ENCODE peak calls at places on chromosome 6, in six cellular contexts. W, M, J, D, S and G are unnamed samples.

GRCh38 chr6:106334646-106335448 is 9.3 kb upstream of the ATG5 start:
- DNase-seq in W (peak; percentile 64), M (peak; percentile 68), J (peak; percentile 80), D (peak; percentile 34), S (no peak), G (peak; percentile 31)

GRCh38 chr6:161890959-161891358 is 617.1 kb upstream of the AGPAT4 start:
- DNase-seq in W (no peak), M (no peak), J (no peak), D (no peak), S (no peak), G (no peak)

GRCh38 chr6:44489912-44490604 is 102.6 kb downstream of the CDC5L start:
- DNase-seq in W (peak; percentile 96), M (no peak), J (no peak), D (peak; percentile 99), S (no peak), G (no peak)

GRCh38 chr6:444653-445275 is 53.2 kb downstream of the IRF4 start:
- DNase-seq in W (no peak), M (no peak), J (no peak), D (no peak), S (no peak), G (no peak)

GRCh38 chr6:56775498-56776166 is 132.9 kb upstream of the DST start:
- DNase-seq in W (no peak), M (no peak), J (peak; percentile 78), D (no peak), S (no peak), G (no peak)

GRCh38 chr6:26270903-26271639 is 93.9 kb upstream of the BTN3A2 start:
- DNase-seq in W (no peak), M (no peak), J (peak; percentile 93), D (peak; percentile 86), S (no peak), G (peak; percentile 91)

GRCh38 chr6:3905853-3906190 is 56.6 kb downstream of the FAM50B start:
- DNase-seq in W (no peak), M (no peak), J (peak; percentile 70), D (no peak), S (no peak), G (no peak)

GRCh38 chr6:20877008-20877937 is 343.0 kb downstream of the CDKAL1 start:
- DNase-seq in W (peak; percentile 98), M (peak; percentile 37), J (no peak), D (peak; percentile 97), S (peak; percentile 80), G (peak; percentile 32)

GRCh38 chr6:44224154-44224977 is 971 bp downstream of the SLC29A1 start:
- DNase-seq in W (peak; percentile 44), M (peak; percentile 57), J (no peak), D (peak; percentile 15), S (no peak), G (no peak)

GRCh38 chr6:72552938-72553337 is 68.9 kb upstream of the KCNQ5 start:
- DNase-seq in W (peak; percentile 88), M (peak; percentile 60), J (no peak), D (peak; percentile 49), S (peak; percentile 53), G (no peak)
- H3K9ac ChIP-seq in W (peak overlapping the region; percentile 80), M (no peak overlapping the region), J (no peak overlapping the region), D (no peak overlapping the region), S (peak overlapping the region; percentile 39), G (no peak overlapping the region)

DNA sequence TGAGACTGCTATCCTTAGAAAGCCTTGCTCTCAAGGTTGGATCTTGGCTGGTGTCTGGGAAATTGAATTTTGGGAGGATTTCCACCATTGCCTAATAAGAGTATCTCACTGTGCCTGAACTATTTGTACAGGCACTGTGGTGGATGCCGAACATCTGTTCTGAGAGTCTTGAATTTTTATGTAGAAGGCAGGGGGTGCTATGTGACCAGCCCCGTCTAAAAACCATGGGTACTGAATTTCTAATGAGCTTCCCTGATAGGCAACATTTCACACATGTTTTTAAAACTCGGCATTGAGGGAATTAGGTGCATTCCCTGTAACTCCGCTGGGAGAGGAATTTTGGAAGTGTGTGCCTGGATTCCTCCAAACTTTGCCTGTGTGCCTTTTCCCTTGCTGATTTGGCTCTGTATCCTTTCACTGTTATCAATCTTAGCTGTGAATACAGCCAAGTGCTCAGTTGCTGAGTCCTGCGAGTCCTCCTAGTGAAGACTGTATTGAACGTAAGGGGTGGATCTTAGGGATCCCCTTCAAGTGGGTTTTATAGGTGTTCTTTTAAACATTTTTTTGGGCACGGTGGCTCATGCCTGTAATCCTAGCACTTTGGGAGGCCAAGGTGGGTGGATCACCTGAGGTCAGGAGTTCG is 27.6 kb upstream of the SCAF8 start:
- DNase-seq in W (peak; percentile 5), M (peak; percentile 30), J (peak; percentile 48), D (no peak), S (no peak), G (no peak)
- TF ChIP-seq CTCF in W (peak; percentile 23), M (peak; percentile 32), J (peak; percentile 20), D (no peak), S (peak; percentile 26), G (no peak)

GRCh38 chr6:151630387-151630786 is 136.6 kb downstream of the CCDC170 start:
- DNase-seq in W (no peak), M (no peak), J (no peak), D (no peak), S (no peak), G (no peak)
- H3K27ac ChIP-seq in W (no peak overlapping the region), M (no peak overlapping the region), J (no peak overlapping the region), D (no peak overlapping the region), S (no peak overlapping the region), G (no peak overlapping the region)

GRCh38 chr6:28606424-28607391 is 81.0 kb downstream of the GPX5 start:
- DNase-seq in W (peak; percentile 59), M (peak; percentile 51), J (peak; percentile 91), D (peak; percentile 80), S (no peak), G (no peak)
- H3K9ac ChIP-seq in W (no peak overlapping the region), M (no peak overlapping the region), J (no peak overlapping the region), D (no peak overlapping the region), S (peak overlapping the region; percentile 39), G (no peak overlapping the region)

DNA sequence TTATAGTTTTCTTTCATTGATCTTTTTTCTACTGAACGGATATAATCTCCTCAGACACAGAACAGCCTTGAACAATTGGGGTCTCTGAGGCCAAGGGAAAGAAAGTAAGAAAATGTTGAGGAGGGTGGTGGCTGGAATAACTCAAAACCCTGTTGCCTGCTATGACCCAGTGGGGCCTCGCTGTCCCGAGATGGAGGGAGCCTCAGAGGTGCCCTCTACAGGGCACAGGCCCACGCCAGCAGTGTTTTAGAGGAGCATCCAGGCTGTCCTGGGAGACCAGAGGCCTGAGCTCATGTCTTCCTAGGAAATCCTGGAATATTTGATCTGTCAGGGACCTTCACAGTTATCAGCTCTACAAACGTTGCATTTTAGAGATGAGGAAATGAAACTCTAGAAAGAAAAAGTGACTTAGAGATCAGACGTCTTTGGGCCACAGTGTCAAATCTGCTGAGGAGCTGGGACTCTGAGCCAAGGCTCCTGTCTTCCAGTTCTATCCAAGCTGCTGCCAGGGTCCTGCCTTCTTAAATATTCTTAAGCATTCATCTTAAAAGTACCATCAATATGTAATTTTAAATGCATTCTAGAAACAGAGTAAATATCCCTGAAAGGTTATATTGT is 26.3 kb downstream of the ALDH5A1 start:
- DNase-seq in W (peak; percentile 67), M (peak; percentile 69), J (peak; percentile 87), D (no peak), S (no peak), G (peak; percentile 56)
- TF ChIP-seq CTCF in W (peak; percentile 93), M (peak; percentile 80), J (peak; percentile 89), D (peak; percentile 71), S (peak; percentile 78), G (peak; percentile 59)

DNA sequence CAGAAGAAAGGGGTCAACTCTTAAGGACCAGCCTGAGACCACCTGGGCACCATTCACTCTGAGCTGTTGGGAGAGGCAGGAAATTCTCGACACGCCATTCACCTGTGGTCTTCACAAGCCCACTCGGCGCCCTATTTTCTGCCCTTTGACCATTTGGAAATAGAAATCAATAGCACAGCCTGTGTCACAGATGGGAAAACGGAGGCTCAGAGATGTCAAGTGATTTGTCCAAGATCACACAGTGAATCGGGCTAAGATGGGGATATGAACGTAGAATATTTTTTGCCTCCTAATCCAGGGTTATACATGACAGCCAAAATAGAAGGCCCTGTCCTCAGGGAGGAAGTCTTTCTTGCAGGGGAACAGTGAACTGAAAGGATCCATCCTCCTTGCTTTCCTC is 3.0 kb upstream of the APOBEC2 start:
- DNase-seq in W (no peak), M (no peak), J (no peak), D (no peak), S (no peak), G (no peak)
- H3K27ac ChIP-seq in W (no peak overlapping the region), M (no peak overlapping the region), J (no peak overlapping the region), D (no peak overlapping the region), S (no peak overlapping the region), G (no peak overlapping the region)

GRCh38 chr6:31966506-31966905 is 5.4 kb downstream of the DXO start:
- DNase-seq in W (no peak), M (no peak), J (no peak), D (no peak), S (no peak), G (no peak)

GRCh38 chr6:31965700-31966099 is 6.2 kb downstream of the DXO start:
- DNase-seq in W (no peak), M (no peak), J (no peak), D (no peak), S (no peak), G (no peak)

GRCh38 chr6:31966997-31967925 is 4.7 kb downstream of the DXO start:
- DNase-seq in W (no peak), M (no peak), J (no peak), D (no peak), S (no peak), G (no peak)

GRCh38 chr6:31961616-31962015 is 2.6 kb downstream of the SKIC2 start:
- DNase-seq in W (no peak), M (no peak), J (no peak), D (no peak), S (no peak), G (no peak)

GRCh38 chr6:31963921-31964320 is 4.9 kb downstream of the SKIC2 start:
- DNase-seq in W (no peak), M (no peak), J (no peak), D (no peak), S (no peak), G (no peak)
- H3K9ac ChIP-seq in W (no peak overlapping the region), M (peak overlapping the region; percentile 47), J (no peak overlapping the region), D (no peak overlapping the region), S (no peak overlapping the region), G (no peak overlapping the region)